ENCODE peak calls at places on chromosome 3, in ten cellular contexts. One of them, this sample, is unnamed.

GRCh38 chr3:34568766-34569165 is 770.3 kb downstream of the PDCD6IP start:
- DNase-seq in HFFc6: no peak
- DNase-seq in AG09319: no peak
- DNase-seq in lower leg skin: no peak
- DNase-seq in heart right ventricle: no peak
- DNase-seq in AG04450: no peak
- DNase-seq in GM13977: no peak
- DNase-seq in B cell: no peak
- DNase-seq in H9: no peak
- DNase-seq in AG04449: no peak
- DNase-seq in this sample: no peak

GRCh38 chr3:71312461-71312860 is 271.1 kb downstream of the FOXP1 start:
- DNase-seq in HFFc6: no peak
- DNase-seq in AG09319: no peak
- DNase-seq in lower leg skin: no peak
- DNase-seq in heart right ventricle: no peak
- DNase-seq in AG04450: no peak
- DNase-seq in GM13977: no peak
- DNase-seq in B cell: no peak
- DNase-seq in H9: no peak
- DNase-seq in AG04449: no peak
- DNase-seq in this sample: no peak

GRCh38 chr3:11566478-11566877 is 77.2 kb downstream of the VGLL4 start:
- DNase-seq in HFFc6: no peak
- DNase-seq in AG09319: no peak
- DNase-seq in lower leg skin: no peak
- DNase-seq in heart right ventricle: no peak
- DNase-seq in AG04450: no peak
- DNase-seq in GM13977: no peak
- DNase-seq in B cell: no peak
- DNase-seq in H9: no peak
- DNase-seq in AG04449: no peak
- DNase-seq in this sample: no peak

GRCh38 chr3:146496726-146497125 is 27.4 kb upstream of the PLSCR2 start:
- DNase-seq in HFFc6: no peak
- DNase-seq in AG09319: no peak
- DNase-seq in lower leg skin: no peak
- DNase-seq in heart right ventricle: no peak
- DNase-seq in AG04450: no peak
- DNase-seq in GM13977: no peak
- DNase-seq in B cell: no peak
- DNase-seq in H9: no peak
- DNase-seq in AG04449: no peak
- DNase-seq in this sample: no peak

GRCh38 chr3:76943058-76943457 is 96.8 kb upstream of the ROBO2 start:
- DNase-seq in HFFc6: no peak
- DNase-seq in AG09319: no peak
- DNase-seq in lower leg skin: no peak
- DNase-seq in heart right ventricle: no peak
- DNase-seq in AG04450: no peak
- DNase-seq in GM13977: no peak
- DNase-seq in B cell: no peak
- DNase-seq in H9: no peak
- DNase-seq in AG04449: no peak
- DNase-seq in this sample: no peak

GRCh38 chr3:5310509-5310908 is 123.0 kb downstream of the EDEM1 start:
- DNase-seq in HFFc6: no peak
- DNase-seq in AG09319: no peak
- DNase-seq in lower leg skin: no peak
- DNase-seq in heart right ventricle: no peak
- DNase-seq in AG04450: no peak
- DNase-seq in GM13977: no peak
- DNase-seq in B cell: no peak
- DNase-seq in H9: no peak
- DNase-seq in AG04449: no peak
- DNase-seq in this sample: no peak

GRCh38 chr3:11424277-11424676 is 152.1 kb downstream of the ATG7 start:
- DNase-seq in HFFc6: no peak
- DNase-seq in AG09319: no peak
- DNase-seq in lower leg skin: no peak
- DNase-seq in heart right ventricle: no peak
- DNase-seq in AG04450: no peak
- DNase-seq in GM13977: no peak
- DNase-seq in B cell: no peak
- DNase-seq in H9: no peak
- DNase-seq in AG04449: no peak
- DNase-seq in this sample: no peak

GRCh38 chr3:153290278-153291015 is 128.4 kb downstream of the RAP2B start:
- DNase-seq in HFFc6: no peak
- DNase-seq in AG09319: no peak
- DNase-seq in lower leg skin: no peak
- DNase-seq in heart right ventricle: no peak
- DNase-seq in AG04450: no peak
- DNase-seq in GM13977: no peak
- DNase-seq in B cell: peak
- DNase-seq in H9: no peak
- DNase-seq in AG04449: no peak
- DNase-seq in this sample: peak

GRCh38 chr3:45528429-45528828 is 66.1 kb upstream of the LIMD1 start:
- DNase-seq in HFFc6: peak
- DNase-seq in AG09319: no peak
- DNase-seq in lower leg skin: no peak
- DNase-seq in heart right ventricle: no peak
- DNase-seq in AG04450: no peak
- DNase-seq in GM13977: no peak
- DNase-seq in B cell: no peak
- DNase-seq in H9: no peak
- DNase-seq in AG04449: no peak
- DNase-seq in this sample: no peak

GRCh38 chr3:49509028-49509561 is 39.0 kb downstream of the DAG1 start:
- DNase-seq in HFFc6: no peak
- DNase-seq in AG09319: no peak
- DNase-seq in lower leg skin: no peak
- DNase-seq in heart right ventricle: no peak
- DNase-seq in AG04450: no peak
- DNase-seq in GM13977: no peak
- DNase-seq in B cell: no peak
- DNase-seq in H9: no peak
- DNase-seq in AG04449: no peak
- DNase-seq in this sample: no peak

GRCh38 chr3:79886204-79886603 is 118.4 kb upstream of the ROBO1 start:
- DNase-seq in HFFc6: no peak
- DNase-seq in AG09319: no peak
- DNase-seq in lower leg skin: no peak
- DNase-seq in heart right ventricle: no peak
- DNase-seq in AG04450: no peak
- DNase-seq in GM13977: no peak
- DNase-seq in B cell: no peak
- DNase-seq in H9: no peak
- DNase-seq in AG04449: no peak
- DNase-seq in this sample: no peak

GRCh38 chr3:128095222-128095703 is 28.3 kb downstream of the RUVBL1 start:
- DNase-seq in HFFc6: peak
- DNase-seq in AG09319: peak
- DNase-seq in lower leg skin: peak
- DNase-seq in heart right ventricle: peak
- DNase-seq in AG04450: peak
- DNase-seq in GM13977: peak
- DNase-seq in B cell: peak
- DNase-seq in H9: peak
- DNase-seq in AG04449: peak
- DNase-seq in this sample: peak

GRCh38 chr3:18423401-18424212 is 1.5 kb downstream of the SATB1 start:
- DNase-seq in HFFc6: peak
- DNase-seq in AG09319: no peak
- DNase-seq in lower leg skin: peak
- DNase-seq in heart right ventricle: peak
- DNase-seq in AG04450: no peak
- DNase-seq in GM13977: peak
- DNase-seq in B cell: peak
- DNase-seq in H9: peak
- DNase-seq in AG04449: no peak
- DNase-seq in this sample: peak

GRCh38 chr3:185677146-185677829 is 91.2 kb downstream of the SENP2 start:
- DNase-seq in HFFc6: peak
- DNase-seq in AG09319: peak
- DNase-seq in lower leg skin: no peak
- DNase-seq in heart right ventricle: no peak
- DNase-seq in AG04450: peak
- DNase-seq in GM13977: peak
- DNase-seq in B cell: peak
- DNase-seq in H9: no peak
- DNase-seq in AG04449: no peak
- DNase-seq in this sample: peak

GRCh38 chr3:13884851-13885703 is 5.2 kb upstream of the WNT7A start:
- DNase-seq in HFFc6: no peak
- DNase-seq in AG09319: no peak
- DNase-seq in lower leg skin: peak
- DNase-seq in heart right ventricle: no peak
- DNase-seq in AG04450: no peak
- DNase-seq in GM13977: peak
- DNase-seq in B cell: peak
- DNase-seq in H9: peak
- DNase-seq in AG04449: no peak
- DNase-seq in this sample: peak

GRCh38 chr3:124492824-124493223 is 237.4 kb upstream of the UMPS start:
- DNase-seq in HFFc6: peak
- DNase-seq in AG09319: no peak
- DNase-seq in lower leg skin: no peak
- DNase-seq in heart right ventricle: peak
- DNase-seq in AG04450: peak
- DNase-seq in GM13977: peak
- DNase-seq in B cell: no peak
- DNase-seq in H9: peak
- DNase-seq in AG04449: no peak
- DNase-seq in this sample: peak

GRCh38 chr3:36957072-36957471 is 12.2 kb upstream of the TRANK1 start:
- DNase-seq in HFFc6: no peak
- DNase-seq in AG09319: no peak
- DNase-seq in lower leg skin: no peak
- DNase-seq in heart right ventricle: no peak
- DNase-seq in AG04450: no peak
- DNase-seq in GM13977: no peak
- DNase-seq in B cell: no peak
- DNase-seq in H9: peak
- DNase-seq in AG04449: no peak
- DNase-seq in this sample: no peak
- TF ChIP-seq CTCF in HFFc6: peak
- TF ChIP-seq CTCF in AG09319: no peak
- TF ChIP-seq CTCF in lower leg skin: no peak
- TF ChIP-seq CTCF in heart right ventricle: no peak
- TF ChIP-seq CTCF in AG04450: no peak
- TF ChIP-seq CTCF in GM13977: peak
- TF ChIP-seq CTCF in B cell: no peak
- TF ChIP-seq CTCF in H9: peak
- TF ChIP-seq CTCF in AG04449: no peak
- TF ChIP-seq CTCF in this sample: no peak

DNA sequence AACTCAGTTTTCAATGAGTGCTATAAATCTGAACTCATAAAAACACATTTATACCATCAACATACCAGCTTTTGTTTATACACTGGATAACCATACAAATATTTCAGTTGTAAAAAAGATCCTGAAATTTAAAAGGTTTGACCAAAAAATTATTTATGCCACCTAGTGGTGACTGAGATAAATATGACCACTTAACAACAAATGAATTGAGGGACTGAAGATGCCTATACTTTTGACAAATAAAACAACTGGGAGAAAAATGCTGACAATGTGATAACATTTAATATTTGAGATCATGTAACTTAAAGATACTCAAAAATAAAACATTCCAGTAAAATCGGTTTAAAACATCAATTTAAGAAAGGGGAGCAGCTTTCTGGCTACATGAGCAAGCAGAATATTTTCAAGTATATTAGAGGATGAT is 30.4 kb downstream of the ATG3 start:
- DNase-seq in HFFc6: peak
- DNase-seq in AG09319: peak
- DNase-seq in lower leg skin: no peak
- DNase-seq in heart right ventricle: no peak
- DNase-seq in AG04450: peak
- DNase-seq in GM13977: peak
- DNase-seq in B cell: peak
- DNase-seq in H9: no peak
- DNase-seq in AG04449: no peak
- DNase-seq in this sample: peak
- TF ChIP-seq CTCF in HFFc6: peak
- TF ChIP-seq CTCF in AG09319: peak
- TF ChIP-seq CTCF in lower leg skin: no peak
- TF ChIP-seq CTCF in heart right ventricle: peak
- TF ChIP-seq CTCF in AG04450: peak
- TF ChIP-seq CTCF in GM13977: peak
- TF ChIP-seq CTCF in B cell: peak
- TF ChIP-seq CTCF in H9: peak
- TF ChIP-seq CTCF in AG04449: no peak
- TF ChIP-seq CTCF in this sample: peak

DNA sequence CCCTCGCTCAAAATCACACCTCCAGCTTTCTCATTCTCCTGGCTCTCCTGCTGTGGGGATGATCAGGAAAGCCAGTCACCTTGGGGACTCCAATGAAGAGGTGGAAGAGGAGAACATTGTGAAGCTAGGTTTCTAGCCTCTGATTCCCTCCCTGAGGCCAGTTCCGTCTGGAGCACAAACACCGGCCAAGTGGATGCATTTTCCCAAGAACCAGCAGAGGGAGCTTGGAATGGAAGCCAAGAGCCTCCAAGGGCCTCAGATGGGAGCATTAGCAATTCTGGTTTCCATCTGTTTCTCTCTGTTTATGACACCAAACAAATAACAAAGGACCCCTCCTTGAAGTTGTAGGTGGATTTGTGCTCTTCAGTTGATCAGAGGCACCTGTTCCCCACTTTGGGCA is 40.6 kb upstream of the NMNAT3 start:
- DNase-seq in HFFc6: no peak
- DNase-seq in AG09319: peak
- DNase-seq in lower leg skin: no peak
- DNase-seq in heart right ventricle: peak
- DNase-seq in AG04450: no peak
- DNase-seq in GM13977: no peak
- DNase-seq in B cell: no peak
- DNase-seq in H9: peak
- DNase-seq in AG04449: no peak
- DNase-seq in this sample: peak
- TF ChIP-seq CTCF in HFFc6: peak
- TF ChIP-seq CTCF in AG09319: peak
- TF ChIP-seq CTCF in lower leg skin: no peak
- TF ChIP-seq CTCF in heart right ventricle: peak
- TF ChIP-seq CTCF in AG04450: peak
- TF ChIP-seq CTCF in GM13977: no peak
- TF ChIP-seq CTCF in B cell: no peak
- TF ChIP-seq CTCF in H9: peak
- TF ChIP-seq CTCF in AG04449: peak
- TF ChIP-seq CTCF in this sample: no peak

GRCh38 chr3:78703944-78704343 is 1063.9 kb downstream of the ROBO1 start:
- DNase-seq in HFFc6: no peak
- DNase-seq in AG09319: no peak
- DNase-seq in lower leg skin: no peak
- DNase-seq in heart right ventricle: no peak
- DNase-seq in AG04450: no peak
- DNase-seq in GM13977: no peak
- DNase-seq in B cell: no peak
- DNase-seq in H9: no peak
- DNase-seq in AG04449: no peak
- DNase-seq in this sample: no peak

GRCh38 chr3:78707094-78707493 is 1060.7 kb downstream of the ROBO1 start:
- DNase-seq in HFFc6: no peak
- DNase-seq in AG09319: no peak
- DNase-seq in lower leg skin: no peak
- DNase-seq in heart right ventricle: no peak
- DNase-seq in AG04450: no peak
- DNase-seq in GM13977: no peak
- DNase-seq in B cell: no peak
- DNase-seq in H9: no peak
- DNase-seq in AG04449: no peak
- DNase-seq in this sample: no peak

GRCh38 chr3:78701537-78701936 is 1066.3 kb downstream of the ROBO1 start:
- DNase-seq in HFFc6: no peak
- DNase-seq in AG09319: no peak
- DNase-seq in lower leg skin: no peak
- DNase-seq in heart right ventricle: no peak
- DNase-seq in AG04450: no peak
- DNase-seq in GM13977: no peak
- DNase-seq in B cell: no peak
- DNase-seq in H9: no peak
- DNase-seq in AG04449: no peak
- DNase-seq in this sample: no peak
- TF ChIP-seq CTCF in HFFc6: no peak
- TF ChIP-seq CTCF in AG09319: no peak
- TF ChIP-seq CTCF in lower leg skin: no peak
- TF ChIP-seq CTCF in heart right ventricle: no peak
- TF ChIP-seq CTCF in AG04450: no peak
- TF ChIP-seq CTCF in GM13977: no peak
- TF ChIP-seq CTCF in B cell: no peak
- TF ChIP-seq CTCF in H9: no peak
- TF ChIP-seq CTCF in AG04449: no peak
- TF ChIP-seq CTCF in this sample: no peak

This sample was measured in MCF 10A.